ENCODE peak calls at places on chromosomes 2 and 18, in seven cellular contexts. One of them, this sample, is unnamed.
A peak's percentile ranks its signal among the peaks of the same experiment; 100 is the strongest.

GRCh38 chr18:58379443-58379842 is 249.4 kb downstream of the ALPK2 start:
- DNase-seq in mesendoderm: no peak
- DNase-seq in H9: no peak
- DNase-seq in H1: no peak
- DNase-seq in neuronal stem cell: no peak
- DNase-seq in IMR-90: no peak
- DNase-seq in mesenchymal stem cell: no peak
- DNase-seq in this sample: peak; percentile 58

GRCh38 chr18:3246636-3247242 is 862 bp upstream of the MYL12A start:
- DNase-seq in mesendoderm: no peak
- DNase-seq in IMR-90: no peak
- DNase-seq in mesenchymal stem cell: no peak
- DNase-seq in neuronal stem cell: no peak
- DNase-seq in H1: no peak
- DNase-seq in H9: no peak
- DNase-seq in this sample: peak; percentile 50

GRCh38 chr18:46660955-46661749 is 4.1 kb upstream of the LOXHD1 start:
- DNase-seq in IMR-90: peak; percentile 31
- DNase-seq in mesendoderm: peak; percentile 76
- DNase-seq in mesenchymal stem cell: peak; percentile 26
- DNase-seq in H9: peak; percentile 81
- DNase-seq in neuronal stem cell: peak; percentile 40
- DNase-seq in H1: peak; percentile 65
- DNase-seq in this sample: no peak

GRCh38 chr18:49560277-49561126 is 1.4 kb upstream of the LIPG start:
- DNase-seq in H9: peak; percentile 47
- DNase-seq in mesendoderm: peak; percentile 52
- DNase-seq in neuronal stem cell: no peak
- DNase-seq in H1: peak; percentile 69
- DNase-seq in IMR-90: no peak
- DNase-seq in mesenchymal stem cell: peak; percentile 29
- DNase-seq in this sample: no peak

GRCh38 chr2:52475600-52475999 is 1292.0 kb upstream of the CHAC2 start:
- DNase-seq in mesendoderm: no peak
- DNase-seq in neuronal stem cell: no peak
- DNase-seq in IMR-90: peak; percentile 12
- DNase-seq in mesenchymal stem cell: peak; percentile 17
- DNase-seq in H9: no peak
- DNase-seq in H1: no peak
- DNase-seq in this sample: no peak

GRCh38 chr2:27903649-27904544 is 13.4 kb downstream of the BABAM2 start:
- DNase-seq in mesenchymal stem cell: peak; percentile 71
- DNase-seq in neuronal stem cell: no peak
- DNase-seq in H1: no peak
- DNase-seq in H9: no peak
- DNase-seq in IMR-90: peak; percentile 52
- DNase-seq in mesendoderm: no peak
- DNase-seq in this sample: peak; percentile 64

GRCh38 chr2:12978058-12978835 is 261.5 kb downstream of the TRIB2 start:
- DNase-seq in H9: no peak
- DNase-seq in neuronal stem cell: no peak
- DNase-seq in mesenchymal stem cell: no peak
- DNase-seq in IMR-90: no peak
- DNase-seq in mesendoderm: no peak
- DNase-seq in H1: no peak
- DNase-seq in this sample: no peak

GRCh38 chr2:64839844-64840243 is 149.4 kb upstream of the SLC1A4 start:
- DNase-seq in H1: no peak
- DNase-seq in IMR-90: no peak
- DNase-seq in H9: no peak
- DNase-seq in mesenchymal stem cell: no peak
- DNase-seq in mesendoderm: no peak
- DNase-seq in neuronal stem cell: no peak
- DNase-seq in this sample: peak; percentile 10

GRCh38 chr2:74002515-74003391 is 18.0 kb downstream of the TET3 start:
- DNase-seq in mesendoderm: peak; percentile 92
- DNase-seq in mesenchymal stem cell: peak; percentile 86
- DNase-seq in neuronal stem cell: peak; percentile 87
- DNase-seq in H9: peak; percentile 86
- DNase-seq in H1: peak; percentile 88
- DNase-seq in IMR-90: peak; percentile 83
- DNase-seq in this sample: peak; percentile 90

GRCh38 chr2:126342457-126342856 is 313.5 kb upstream of the GYPC start:
- DNase-seq in H1: no peak
- DNase-seq in IMR-90: no peak
- DNase-seq in mesenchymal stem cell: no peak
- DNase-seq in mesendoderm: no peak
- DNase-seq in H9: no peak
- DNase-seq in neuronal stem cell: no peak
- DNase-seq in this sample: no peak

GRCh38 chr18:8389391-8390340 is 219.6 kb upstream of the RAB12 start:
- DNase-seq in H1: peak; percentile 84
- DNase-seq in IMR-90: peak; percentile 78
- DNase-seq in neuronal stem cell: peak; percentile 75
- DNase-seq in mesenchymal stem cell: peak; percentile 71
- DNase-seq in H9: peak; percentile 80
- DNase-seq in mesendoderm: peak; percentile 85
- DNase-seq in this sample: peak; percentile 88

GRCh38 chr2:24672589-24672988 is 120.6 kb downstream of the PTRHD1 start:
- DNase-seq in mesenchymal stem cell: no peak
- DNase-seq in neuronal stem cell: no peak
- DNase-seq in H9: no peak
- DNase-seq in mesendoderm: no peak
- DNase-seq in IMR-90: no peak
- DNase-seq in H1: no peak
- DNase-seq in this sample: peak; percentile 8

GRCh38 chr2:204544961-204545860 is at the start of gene PARD3B:
- DNase-seq in IMR-90: peak; percentile 62
- DNase-seq in H1: peak; percentile 76
- DNase-seq in mesendoderm: peak; percentile 77
- DNase-seq in mesenchymal stem cell: peak; percentile 72
- DNase-seq in neuronal stem cell: peak; percentile 59
- DNase-seq in H9: peak; percentile 63
- DNase-seq in this sample: peak; percentile 72

GRCh38 chr2:37523861-37524362 is 147.5 kb downstream of the CDC42EP3 start:
- DNase-seq in H9: no peak
- DNase-seq in neuronal stem cell: no peak
- DNase-seq in IMR-90: peak; percentile 82
- DNase-seq in mesenchymal stem cell: peak; percentile 69
- DNase-seq in mesendoderm: no peak
- DNase-seq in H1: no peak
- DNase-seq in this sample: no peak

GRCh38 chr2:215514516-215514915 is 78.6 kb upstream of the FN1 start:
- DNase-seq in IMR-90: no peak
- DNase-seq in neuronal stem cell: no peak
- DNase-seq in mesenchymal stem cell: no peak
- DNase-seq in H9: no peak
- DNase-seq in mesendoderm: no peak
- DNase-seq in H1: no peak
- DNase-seq in this sample: no peak

GRCh38 chr2:230227216-230227615 is 1.7 kb downstream of the SP140 start:
- DNase-seq in H1: no peak
- DNase-seq in IMR-90: no peak
- DNase-seq in mesenchymal stem cell: no peak
- DNase-seq in neuronal stem cell: no peak
- DNase-seq in mesendoderm: no peak
- DNase-seq in H9: no peak
- DNase-seq in this sample: no peak

GRCh38 chr2:173149491-173149890 is 73.8 kb downstream of the MAP3K20 start:
- DNase-seq in mesendoderm: no peak
- DNase-seq in IMR-90: no peak
- DNase-seq in mesenchymal stem cell: peak; percentile 35
- DNase-seq in neuronal stem cell: no peak
- DNase-seq in H1: no peak
- DNase-seq in H9: no peak
- DNase-seq in this sample: peak; percentile 66

GRCh38 chr2:239774933-239775622 is 250.1 kb downstream of the NDUFA10 start:
- DNase-seq in neuronal stem cell: no peak
- DNase-seq in mesendoderm: no peak
- DNase-seq in H9: no peak
- DNase-seq in IMR-90: no peak
- DNase-seq in H1: no peak
- DNase-seq in mesenchymal stem cell: no peak
- DNase-seq in this sample: no peak

GRCh38 chr18:41073372-41073954 is 881.6 kb upstream of the PIK3C3 start:
- DNase-seq in H1: no peak
- DNase-seq in mesendoderm: no peak
- DNase-seq in IMR-90: peak; percentile 90
- DNase-seq in H9: no peak
- DNase-seq in mesenchymal stem cell: peak; percentile 62
- DNase-seq in neuronal stem cell: no peak
- DNase-seq in this sample: peak; percentile 4

GRCh38 chr2:35933031-35933430 is 422.5 kb upstream of the CRIM1 start:
- DNase-seq in IMR-90: peak; percentile 50
- DNase-seq in mesendoderm: no peak
- DNase-seq in mesenchymal stem cell: peak; percentile 72
- DNase-seq in H9: no peak
- DNase-seq in neuronal stem cell: no peak
- DNase-seq in H1: no peak
- DNase-seq in this sample: no peak

GRCh38 chr2:81194176-81194575 is 889.6 kb upstream of the LRRTM1 start:
- DNase-seq in H9: no peak
- DNase-seq in H1: no peak
- DNase-seq in mesendoderm: no peak
- DNase-seq in neuronal stem cell: no peak
- DNase-seq in mesenchymal stem cell: no peak
- DNase-seq in IMR-90: no peak
- DNase-seq in this sample: no peak

GRCh38 chr2:26178746-26179436 is 6.0 kb downstream of the GAREM2 start:
- DNase-seq in neuronal stem cell: peak; percentile 30
- DNase-seq in mesenchymal stem cell: peak; percentile 23
- DNase-seq in H1: peak; percentile 77
- DNase-seq in IMR-90: no peak
- DNase-seq in mesendoderm: peak; percentile 63
- DNase-seq in H9: peak; percentile 71
- DNase-seq in this sample: no peak

GRCh38 chr18:48766487-48766886 is 184.3 kb downstream of the SMAD7 start:
- DNase-seq in H1: no peak
- DNase-seq in H9: no peak
- DNase-seq in mesendoderm: no peak
- DNase-seq in IMR-90: no peak
- DNase-seq in neuronal stem cell: no peak
- DNase-seq in mesenchymal stem cell: no peak
- DNase-seq in this sample: no peak

DNA sequence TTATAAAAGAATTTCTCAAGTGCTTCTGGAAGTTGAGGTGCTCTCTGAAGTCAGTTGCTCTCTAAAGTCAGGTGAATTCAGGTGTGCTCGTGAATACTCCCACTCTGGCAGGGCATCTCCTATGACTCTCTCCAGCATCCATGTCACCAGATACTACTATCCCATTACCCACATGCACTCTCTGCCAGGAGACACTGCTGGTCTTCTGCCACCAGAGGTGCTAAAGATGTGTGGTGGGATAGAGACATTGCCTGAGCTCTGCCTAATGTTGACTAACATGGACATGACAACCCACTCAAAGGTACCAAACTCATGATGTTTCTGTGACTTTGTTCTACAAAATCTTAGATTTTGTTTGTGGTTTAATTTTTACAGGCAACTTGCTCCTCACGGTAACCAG is 106.4 kb upstream of the HNRNPA3 start:
- DNase-seq in H1: no peak
- DNase-seq in mesendoderm: peak; percentile 59
- DNase-seq in IMR-90: no peak
- DNase-seq in H9: peak; percentile 41
- DNase-seq in neuronal stem cell: no peak
- DNase-seq in mesenchymal stem cell: no peak
- DNase-seq in this sample: peak; percentile 17
- H3K4me2 ChIP-seq in H1: no peak overlapping the region
- H3K4me2 ChIP-seq in mesendoderm: no peak overlapping the region
- H3K4me2 ChIP-seq in IMR-90: no peak overlapping the region
- H3K4me2 ChIP-seq in H9: no peak overlapping the region
- H3K4me2 ChIP-seq in neuronal stem cell: no peak overlapping the region
- H3K4me2 ChIP-seq in mesenchymal stem cell: no peak overlapping the region
- H3K4me2 ChIP-seq in this sample: no peak overlapping the region

GRCh38 chr2:189798312-189799029 is 14.2 kb downstream of the PMS1 start:
- DNase-seq in mesendoderm: peak; percentile 27
- DNase-seq in neuronal stem cell: no peak
- DNase-seq in H9: no peak
- DNase-seq in H1: no peak
- DNase-seq in mesenchymal stem cell: peak; percentile 46
- DNase-seq in IMR-90: peak; percentile 74
- DNase-seq in this sample: no peak
- H2BK120ac ChIP-seq in mesendoderm: no peak overlapping the region
- H2BK120ac ChIP-seq in neuronal stem cell: no peak overlapping the region
- H2BK120ac ChIP-seq in H9: no peak overlapping the region
- H2BK120ac ChIP-seq in H1: no peak overlapping the region
- H2BK120ac ChIP-seq in mesenchymal stem cell: no peak overlapping the region
- H2BK120ac ChIP-seq in IMR-90: no peak overlapping the region
- H2BK120ac ChIP-seq in this sample: no peak overlapping the region

GRCh38 chr2:217977840-217978535 is 24.8 kb downstream of the TNS1 start:
- DNase-seq in H9: no peak
- DNase-seq in mesenchymal stem cell: no peak
- DNase-seq in mesendoderm: no peak
- DNase-seq in IMR-90: no peak
- DNase-seq in H1: no peak
- DNase-seq in neuronal stem cell: no peak
- DNase-seq in this sample: no peak
- H3K4me1 ChIP-seq in H9: peaks cover 3% of the 10 kb centered on the region
- H3K4me1 ChIP-seq in mesenchymal stem cell: peaks cover 22% of the 10 kb centered on the region
- H3K4me1 ChIP-seq in mesendoderm: peaks cover 6% of the 10 kb centered on the region
- H3K4me1 ChIP-seq in IMR-90: peaks cover 21% of the 10 kb centered on the region
- H3K4me1 ChIP-seq in H1: peaks cover 4% of the 10 kb centered on the region
- H3K4me1 ChIP-seq in neuronal stem cell: no peaks in the 10 kb centered on the region
- H3K4me1 ChIP-seq in this sample: peaks cover 14% of the 10 kb centered on the region

GRCh38 chr18:70329076-70329475 is 40.2 kb downstream of the SOCS6 start:
- DNase-seq in mesenchymal stem cell: no peak
- DNase-seq in mesendoderm: no peak
- DNase-seq in H1: no peak
- DNase-seq in IMR-90: no peak
- DNase-seq in neuronal stem cell: no peak
- DNase-seq in H9: no peak
- DNase-seq in this sample: no peak
- H3K4me2 ChIP-seq in mesenchymal stem cell: no peak overlapping the region
- H3K4me2 ChIP-seq in mesendoderm: no peak overlapping the region
- H3K4me2 ChIP-seq in H1: no peak overlapping the region
- H3K4me2 ChIP-seq in IMR-90: no peak overlapping the region
- H3K4me2 ChIP-seq in neuronal stem cell: no peak overlapping the region
- H3K4me2 ChIP-seq in H9: no peak overlapping the region
- H3K4me2 ChIP-seq in this sample: no peak overlapping the region

GRCh38 chr2:2326653-2327052 is 4.4 kb downstream of the MYT1L start:
- DNase-seq in neuronal stem cell: no peak
- DNase-seq in IMR-90: no peak
- DNase-seq in mesendoderm: no peak
- DNase-seq in H1: no peak
- DNase-seq in mesenchymal stem cell: no peak
- DNase-seq in H9: no peak
- DNase-seq in this sample: no peak

GRCh38 chr2:2325538-2325937 is 5.5 kb downstream of the MYT1L start:
- DNase-seq in mesenchymal stem cell: no peak
- DNase-seq in neuronal stem cell: no peak
- DNase-seq in H9: no peak
- DNase-seq in H1: no peak
- DNase-seq in IMR-90: no peak
- DNase-seq in mesendoderm: no peak
- DNase-seq in this sample: no peak

GRCh38 chr2:2324119-2324518 is 7.0 kb downstream of the MYT1L start:
- DNase-seq in mesenchymal stem cell: no peak
- DNase-seq in neuronal stem cell: no peak
- DNase-seq in H1: no peak
- DNase-seq in H9: no peak
- DNase-seq in mesendoderm: no peak
- DNase-seq in IMR-90: no peak
- DNase-seq in this sample: no peak

GRCh38 chr2:2326053-2326452 is 5.0 kb downstream of the MYT1L start:
- DNase-seq in H9: no peak
- DNase-seq in H1: no peak
- DNase-seq in IMR-90: no peak
- DNase-seq in mesendoderm: no peak
- DNase-seq in neuronal stem cell: no peak
- DNase-seq in mesenchymal stem cell: no peak
- DNase-seq in this sample: no peak

GRCh38 chr2:2324565-2325101 is 6.4 kb downstream of the MYT1L start:
- DNase-seq in neuronal stem cell: no peak
- DNase-seq in mesenchymal stem cell: no peak
- DNase-seq in mesendoderm: no peak
- DNase-seq in H1: no peak
- DNase-seq in H9: no peak
- DNase-seq in IMR-90: no peak
- DNase-seq in this sample: no peak
- H2BK120ac ChIP-seq in neuronal stem cell: no peak overlapping the region
- H2BK120ac ChIP-seq in mesenchymal stem cell: no peak overlapping the region
- H2BK120ac ChIP-seq in mesendoderm: no peak overlapping the region
- H2BK120ac ChIP-seq in H1: no peak overlapping the region
- H2BK120ac ChIP-seq in H9: no peak overlapping the region
- H2BK120ac ChIP-seq in IMR-90: no peak overlapping the region
- H2BK120ac ChIP-seq in this sample: no peak overlapping the region

This sample was measured in trophoblast cell.